ENCODE peak calls at places on chromosome X, in ten cellular contexts. X is lower lobe of right lung, V is psoas muscle, R is fibroblast of lung, P is IMR-90, B is upper lobe of right lung, Q is AG09309, S is right lobe of liver, J is BJ, I is mucosa of descending colon. Z is an unnamed sample.

GRCh38 chrX:69136546-69137331 is 28.5 kb downstream of the PJA1 start:
- DNase-seq in X (no peak), V (peak), R (no peak), P (no peak), B (no peak), Q (no peak), S (no peak), J (no peak), I (peak), Z (peak)

GRCh38 chrX:54452920-54453319 is 12.7 kb downstream of the TSR2 start:
- DNase-seq in X (no peak), V (no peak), R (peak), P (peak), B (no peak), Q (no peak), S (no peak), J (no peak), I (no peak), Z (peak)

GRCh38 chrX:71532078-71532752 is 689 bp upstream of the OGT start:
- DNase-seq in X (no peak), V (no peak), R (peak), P (peak), B (no peak), Q (no peak), S (no peak), J (no peak), I (peak), Z (peak)

GRCh38 chrX:15404712-15405111 is 20.5 kb upstream of the VEGFD start:
- DNase-seq in X (no peak), V (peak), R (no peak), P (peak), B (no peak), Q (no peak), S (no peak), J (no peak), I (peak), Z (peak)

GRCh38 chrX:14398725-14399124 is 130.6 kb upstream of the GLRA2 start:
- DNase-seq in X (no peak), V (no peak), R (no peak), P (no peak), B (no peak), Q (peak), S (no peak), J (peak), I (peak), Z (peak)

GRCh38 chrX:74458738-74459137 is 37.4 kb downstream of the SLC16A2 start:
- DNase-seq in X (no peak), V (no peak), R (peak), P (peak), B (no peak), Q (peak), S (no peak), J (peak), I (no peak), Z (peak)

GRCh38 chrX:15493118-15494082 is at the start of gene PIR:
- DNase-seq in X (peak), V (peak), R (peak), P (peak), B (peak), Q (peak), S (peak), J (peak), I (peak), Z (peak)

GRCh38 chrX:15874672-15875071 is 20.1 kb upstream of the AP1S2 start:
- DNase-seq in X (no peak), V (no peak), R (no peak), P (no peak), B (no peak), Q (no peak), S (no peak), J (no peak), I (no peak), Z (no peak)

GRCh38 chrX:2828404-2829065 is at the start of gene GYG2:
- DNase-seq in X (no peak), V (no peak), R (peak), P (peak), B (no peak), Q (no peak), S (peak), J (no peak), I (peak), Z (peak)

GRCh38 chrX:41558531-41558930 is 111.4 kb downstream of the NYX start:
- DNase-seq in X (no peak), V (no peak), R (no peak), P (peak), B (no peak), Q (no peak), S (no peak), J (no peak), I (no peak), Z (peak)

GRCh38 chrX:103464774-103465117 is 54.5 kb downstream of the RAB40A start:
- DNase-seq in X (peak), V (peak), R (peak), P (peak), B (peak), Q (no peak), S (peak), J (no peak), I (peak), Z (peak)

GRCh38 chrX:71671938-71672337 is 4.6 kb downstream of the LOC101059915 start:
- DNase-seq in X (no peak), V (no peak), R (no peak), P (no peak), B (no peak), Q (no peak), S (peak), J (no peak), I (no peak), Z (no peak)

GRCh38 chrX:20913760-20914159 is 460.5 kb upstream of the CNKSR2 start:
- DNase-seq in X (no peak), V (no peak), R (no peak), P (no peak), B (no peak), Q (no peak), S (no peak), J (no peak), I (no peak), Z (peak)

GRCh38 chrX:109537324-109537665 is 651 bp downstream of the NXT2 start:
- DNase-seq in X (no peak), V (no peak), R (peak), P (peak), B (peak), Q (peak), S (no peak), J (peak), I (peak), Z (peak)

GRCh38 chrX:81779701-81780100 is 577.8 kb downstream of the SH3BGRL start:
- DNase-seq in X (no peak), V (no peak), R (peak), P (no peak), B (no peak), Q (no peak), S (no peak), J (no peak), I (no peak), Z (no peak)

GRCh38 chrX:81201692-81202412 is at the start of the genes HMGN5 and SH3BGRL:
- DNase-seq in X (peak), V (peak), R (peak), P (peak), B (peak), Q (peak), S (peak), J (peak), I (peak), Z (peak)

GRCh38 chrX:116873678-116874077 is 410.9 kb upstream of the CT83 start:
- DNase-seq in X (no peak), V (no peak), R (peak), P (no peak), B (no peak), Q (peak), S (no peak), J (peak), I (no peak), Z (no peak)

GRCh38 chrX:78029663-78030062 is 60.2 kb upstream of the PGAM4 start:
- DNase-seq in X (no peak), V (no peak), R (peak), P (peak), B (no peak), Q (peak), S (no peak), J (no peak), I (peak), Z (peak)

GRCh38 chrX:38215141-38215540 is 5.5 kb downstream of the SRPX start:
- DNase-seq in X (no peak), V (no peak), R (peak), P (peak), B (no peak), Q (peak), S (no peak), J (peak), I (no peak), Z (no peak)

GRCh38 chrX:1316527-1316926 is 20.1 kb upstream of the IL3RA start:
- DNase-seq in X (peak), V (peak), R (no peak), P (no peak), B (peak), Q (no peak), S (peak), J (no peak), I (peak), Z (no peak)

GRCh38 chrX:111581086-111581485 is 69.6 kb downstream of the SERTM2 start:
- DNase-seq in X (no peak), V (no peak), R (peak), P (no peak), B (no peak), Q (no peak), S (no peak), J (no peak), I (no peak), Z (peak)

GRCh38 chrX:143854006-143854405 is 29.9 kb upstream of the UBE2NL start:
- DNase-seq in X (no peak), V (no peak), R (peak), P (peak), B (no peak), Q (no peak), S (no peak), J (peak), I (no peak), Z (peak)

GRCh38 chrX:49934148-49934547 is 11.8 kb downstream of the CLCN5 start:
- DNase-seq in X (no peak), V (no peak), R (no peak), P (no peak), B (no peak), Q (no peak), S (no peak), J (no peak), I (no peak), Z (peak)
- H3K4me3 ChIP-seq in X (no peak), V (no peak), R (no peak), P (no peak), B (no peak), Q (no peak), S (no peak), J (no peak), I (no peak), Z (no peak)

GRCh38 chrX:57329008-57329407 is 42.5 kb downstream of the FAAH2 start:
- DNase-seq in X (no peak), V (no peak), R (no peak), P (no peak), B (no peak), Q (no peak), S (no peak), J (no peak), I (no peak), Z (no peak)
- TF ChIP-seq CTCF in X (peak), V (no peak), R (no peak), P (no peak), B (no peak), Q (no peak), S (peak), J (no peak), I (no peak), Z (no peak)

GRCh38 chrX:29841750-29842149 is 373.6 kb upstream of the MAGEB2 start:
- DNase-seq in X (no peak), V (no peak), R (peak), P (peak), B (no peak), Q (no peak), S (no peak), J (peak), I (no peak), Z (peak)
- H3K4me3 ChIP-seq in X (no peak), V (no peak), R (no peak), P (no peak), B (no peak), Q (no peak), S (no peak), J (no peak), I (no peak), Z (no peak)

DNA sequence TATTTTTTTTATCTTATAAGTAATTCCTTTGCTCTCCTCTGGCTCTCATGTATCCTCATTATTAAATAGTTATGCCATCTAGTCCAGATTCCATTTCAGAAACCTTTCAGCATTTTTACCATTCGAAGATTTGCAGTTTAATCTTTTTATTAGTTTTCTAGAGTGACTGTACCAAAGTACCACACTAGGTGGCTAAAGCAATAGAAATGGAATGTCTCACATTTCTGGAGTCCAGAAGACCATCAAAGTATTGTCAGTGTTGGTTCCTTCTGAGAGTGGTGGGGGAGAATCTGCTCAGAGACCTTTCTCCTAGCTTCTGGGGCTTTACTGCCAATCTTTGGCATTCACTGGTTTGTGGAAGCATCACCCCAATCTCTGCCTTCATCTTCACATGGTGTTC is 3.7 kb upstream of the PNMA3 start:
- DNase-seq in X (no peak), V (no peak), R (no peak), P (no peak), B (no peak), Q (no peak), S (no peak), J (no peak), I (no peak), Z (peak)
- TF ChIP-seq CTCF in X (no peak), V (no peak), R (peak), P (no peak), B (no peak), Q (no peak), S (no peak), J (peak), I (no peak), Z (peak)

GRCh38 chrX:150361070-150361776 is 1.9 kb upstream of the MAMLD1 start:
- DNase-seq in X (peak), V (no peak), R (peak), P (peak), B (peak), Q (no peak), S (peak), J (no peak), I (peak), Z (peak)
- H3K4me3 ChIP-seq in X (peak), V (peak), R (peak), P (peak), B (peak), Q (peak), S (no peak), J (peak), I (no peak), Z (peak)

DNA sequence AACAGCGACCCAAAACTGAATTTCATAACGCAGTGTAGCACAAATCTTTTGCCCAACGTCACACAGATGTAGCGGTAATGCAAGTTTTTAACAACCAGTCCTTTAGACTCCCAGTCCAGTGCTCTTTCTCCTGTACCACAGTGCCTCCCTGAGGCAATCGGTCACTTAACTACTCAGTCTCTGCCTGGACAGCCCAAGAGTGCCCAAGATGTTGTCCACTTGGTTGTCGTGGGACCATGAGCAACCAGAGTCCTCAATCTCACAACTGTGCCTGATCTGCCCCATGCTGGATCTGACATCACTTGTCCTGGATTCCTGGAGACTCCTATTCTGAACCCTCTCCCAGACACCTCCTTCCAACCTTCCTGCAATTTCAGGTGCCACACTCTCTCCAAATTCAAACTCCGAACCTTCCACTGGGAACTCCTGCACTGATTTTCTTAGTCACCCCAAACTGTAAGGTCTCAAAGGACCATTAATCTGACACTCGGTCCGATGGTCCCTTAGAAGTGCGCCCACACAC is 702 bp downstream of the MMGT1 start:
- DNase-seq in X (no peak), V (no peak), R (no peak), P (peak), B (no peak), Q (no peak), S (no peak), J (no peak), I (peak), Z (peak)
- TF ChIP-seq CTCF in X (no peak), V (no peak), R (no peak), P (no peak), B (no peak), Q (peak), S (no peak), J (peak), I (no peak), Z (peak)

GRCh38 chrX:12469296-12469695 is 321.9 kb upstream of the PRPS2 start:
- DNase-seq in X (no peak), V (no peak), R (peak), P (no peak), B (no peak), Q (no peak), S (no peak), J (no peak), I (no peak), Z (no peak)
- H3K4me3 ChIP-seq in X (no peak), V (no peak), R (no peak), P (no peak), B (no peak), Q (no peak), S (no peak), J (no peak), I (no peak), Z (no peak)

GRCh38 chrX:135572436-135572835 is 52.0 kb downstream of the INTS6L start:
- DNase-seq in X (no peak), V (no peak), R (no peak), P (peak), B (no peak), Q (no peak), S (no peak), J (no peak), I (no peak), Z (peak)
- TF ChIP-seq CTCF in X (peak), V (peak), R (peak), P (peak), B (peak), Q (peak), S (peak), J (peak), I (no peak), Z (peak)